ENCODE peak calls at places on chromosomes 2 and 18, in seven cellular contexts. A, V, Q, R, F, N and S are unnamed samples.

GRCh38 chr18:73462092-73462491 is 594.3 kb upstream of the NETO1 start:
- DNase-seq in A (peak; percentile 92), V (no peak), Q (no peak), R (no peak), F (no peak), N (no peak), S (no peak)

GRCh38 chr2:127901339-127902072 is 15.8 kb upstream of the AMMECR1L start:
- DNase-seq in A (peak; percentile 30), V (no peak), Q (no peak), R (no peak), F (no peak), N (no peak), S (no peak)

GRCh38 chr2:188600536-188601210 is 309.0 kb downstream of the GULP1 start:
- DNase-seq in A (peak; percentile 82), V (no peak), Q (no peak), R (no peak), F (no peak), N (no peak), S (peak; percentile 67)

GRCh38 chr2:176111891-176112374 is 4.6 kb upstream of the HOXD10 start:
- DNase-seq in A (no peak), V (no peak), Q (no peak), R (no peak), F (no peak), N (peak; percentile 31), S (no peak)

GRCh38 chr2:16671760-16672159 is 6.1 kb upstream of the CYRIA start:
- DNase-seq in A (peak; percentile 27), V (no peak), Q (no peak), R (no peak), F (no peak), N (no peak), S (no peak)

GRCh38 chr2:176177580-176178270 is 10.7 kb upstream of the HOXD1 start:
- DNase-seq in A (no peak), V (peak; percentile 52), Q (no peak), R (no peak), F (no peak), N (peak; percentile 67), S (no peak)

GRCh38 chr2:119820275-119820674 is 60.6 kb downstream of the PTPN4 start:
- DNase-seq in A (peak; percentile 82), V (peak; percentile 70), Q (no peak), R (no peak), F (no peak), N (no peak), S (peak; percentile 88)

GRCh38 chr18:6731197-6731596 is 1.7 kb downstream of the ARHGAP28 start:
- DNase-seq in A (peak; percentile 94), V (peak; percentile 37), Q (no peak), R (no peak), F (no peak), N (no peak), S (peak; percentile 61)

GRCh38 chr2:37337636-37338280 is 6.7 kb upstream of the QPCT start:
- DNase-seq in A (peak; percentile 13), V (no peak), Q (no peak), R (no peak), F (peak; percentile 81), N (no peak), S (no peak)

GRCh38 chr2:98757904-98758421 is 27.0 kb upstream of the MGAT4A start:
- DNase-seq in A (peak; percentile 79), V (no peak), Q (no peak), R (no peak), F (peak; percentile 79), N (no peak), S (no peak)

GRCh38 chr2:135258193-135258592 is 206.1 kb downstream of the RAB3GAP1 start:
- DNase-seq in A (no peak), V (peak; percentile 25), Q (no peak), R (no peak), F (no peak), N (no peak), S (no peak)

GRCh38 chr2:113273031-113273551 is 5.6 kb downstream of the PAX8 start:
- DNase-seq in A (peak; percentile 47), V (peak; percentile 80), Q (no peak), R (peak; percentile 36), F (no peak), N (peak; percentile 78), S (peak; percentile 63)

GRCh38 chr18:75544496-75544895 is 117.0 kb upstream of the SMIM21 start:
- DNase-seq in A (peak; percentile 59), V (no peak), Q (no peak), R (no peak), F (no peak), N (no peak), S (peak; percentile 26)

GRCh38 chr2:152504618-152505017 is 169.6 kb downstream of the FMNL2 start:
- DNase-seq in A (peak; percentile 76), V (peak; percentile 38), Q (no peak), R (no peak), F (peak; percentile 83), N (no peak), S (peak; percentile 48)

GRCh38 chr2:215921884-215922283 is 91.5 kb downstream of the MREG start:
- DNase-seq in A (peak; percentile 96), V (peak; percentile 40), Q (no peak), R (no peak), F (no peak), N (no peak), S (peak; percentile 81)

GRCh38 chr2:8477511-8478132 is 204.2 kb upstream of the ID2 start:
- DNase-seq in A (no peak), V (no peak), Q (no peak), R (no peak), F (no peak), N (no peak), S (no peak)

GRCh38 chr2:107681946-107682345 is 144.7 kb upstream of the RGPD4 start:
- DNase-seq in A (no peak), V (peak; percentile 28), Q (no peak), R (no peak), F (no peak), N (peak; percentile 39), S (no peak)

GRCh38 chr2:198374375-198375072 is 570.1 kb downstream of the PLCL1 start:
- DNase-seq in A (peak; percentile 70), V (peak; percentile 77), Q (peak; percentile 5), R (peak; percentile 62), F (peak; percentile 26), N (peak; percentile 43), S (peak; percentile 40)

GRCh38 chr18:39749154-39749553 is 2183.6 kb upstream of the CELF4 start:
- DNase-seq in A (no peak), V (no peak), Q (no peak), R (no peak), F (peak; percentile 90), N (no peak), S (no peak)

GRCh38 chr18:79509536-79509930 is 113.8 kb downstream of the NFATC1 start:
- DNase-seq in A (no peak), V (no peak), Q (no peak), R (no peak), F (no peak), N (no peak), S (no peak)

GRCh38 chr2:239444626-239445625 is 44.1 kb upstream of the HDAC4 start:
- DNase-seq in A (no peak), V (no peak), Q (no peak), R (no peak), F (no peak), N (no peak), S (no peak)

GRCh38 chr2:30826916-30827315 is 19.7 kb upstream of the CAPN13 start:
- DNase-seq in A (no peak), V (no peak), Q (no peak), R (no peak), F (no peak), N (no peak), S (no peak)

GRCh38 chr2:171706152-171706803 is 19.0 kb downstream of the DYNC1I2 start:
- DNase-seq in A (peak; percentile 46), V (no peak), Q (no peak), R (no peak), F (no peak), N (no peak), S (peak; percentile 32)

GRCh38 chr18:36544036-36544725 is 246.7 kb downstream of the FHOD3 start:
- DNase-seq in A (no peak), V (no peak), Q (no peak), R (no peak), F (no peak), N (no peak), S (no peak)

DNA sequence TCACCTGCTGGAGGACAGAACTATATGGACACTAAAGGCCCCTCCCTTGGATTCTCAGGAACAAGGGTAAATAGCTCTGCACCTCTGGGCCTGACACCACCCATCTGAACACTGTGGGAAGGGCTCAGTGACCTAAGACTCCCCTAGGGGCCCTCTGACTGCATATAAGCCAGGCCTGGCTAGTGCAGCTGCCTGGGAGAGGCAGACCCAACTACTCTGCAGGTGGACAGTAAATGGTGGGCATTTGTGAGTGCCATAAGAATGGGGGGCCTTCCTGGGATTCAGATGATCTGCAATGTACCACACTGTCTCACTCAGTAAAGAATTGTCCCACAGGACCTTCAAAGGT is 11.2 kb upstream of the WIPF1 start:
- DNase-seq in A (no peak), V (no peak), Q (no peak), R (no peak), F (no peak), N (no peak), S (no peak)
- H3K9ac ChIP-seq in A (no peak overlapping the region), V (no peak overlapping the region), Q (no peak overlapping the region), R (no peak overlapping the region), F (no peak overlapping the region), N (no peak overlapping the region), S (no peak overlapping the region)

GRCh38 chr2:191199929-191200328 is 45.3 kb upstream of the MYO1B start:
- DNase-seq in A (no peak), V (no peak), Q (no peak), R (no peak), F (no peak), N (no peak), S (no peak)
- H4K8ac ChIP-seq in A (no peak overlapping the region), V (no peak overlapping the region), Q (no peak overlapping the region), R (no peak overlapping the region), F (no peak overlapping the region), N (no peak overlapping the region), S (no peak overlapping the region)

DNA sequence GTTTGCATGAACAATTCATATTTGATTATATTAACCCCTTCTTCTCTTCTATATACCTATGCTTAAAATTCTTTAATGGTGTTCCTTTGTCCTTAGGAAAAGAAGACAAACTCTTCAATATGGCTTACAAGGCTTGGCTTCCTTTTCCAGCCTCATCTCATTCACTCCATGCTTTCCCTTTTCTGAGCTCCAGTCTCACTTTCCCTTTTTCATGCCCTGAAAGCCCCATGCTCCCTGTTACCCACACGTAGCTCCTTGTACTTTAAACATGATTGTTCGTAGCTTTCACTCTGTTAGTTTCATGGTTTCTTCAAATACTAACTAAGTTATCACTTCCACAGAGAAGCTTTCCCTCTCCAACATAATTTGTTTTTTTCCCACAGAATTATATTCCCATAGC is 161.3 kb downstream of the UBE2E3 start:
- DNase-seq in A (no peak), V (no peak), Q (no peak), R (no peak), F (no peak), N (no peak), S (no peak)
- H2BK120ac ChIP-seq in A (no peak overlapping the region), V (no peak overlapping the region), Q (no peak overlapping the region), R (no peak overlapping the region), F (no peak overlapping the region), N (no peak overlapping the region), S (no peak overlapping the region)

DNA sequence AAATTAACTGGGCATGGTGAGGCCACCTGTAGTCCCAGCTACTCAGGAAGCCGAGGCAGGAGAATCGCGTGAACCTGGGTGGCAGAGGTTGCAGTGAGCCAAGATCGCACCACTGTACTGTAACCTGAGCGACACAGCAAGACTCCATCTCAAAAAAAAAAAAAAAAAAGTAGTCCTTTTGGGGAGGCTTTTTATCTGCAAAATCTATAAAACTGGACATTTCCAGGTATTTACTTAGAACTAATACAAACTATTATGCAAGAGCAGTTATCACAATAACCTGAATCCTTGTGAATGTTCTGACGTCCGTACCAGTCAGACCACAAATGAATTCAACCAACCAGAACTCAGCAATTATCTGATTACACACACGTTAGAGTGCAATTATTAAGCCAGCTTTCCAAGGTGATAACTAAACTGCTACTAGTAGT is 8.8 kb upstream of the RAPH1 start:
- DNase-seq in A (no peak), V (no peak), Q (no peak), R (no peak), F (no peak), N (no peak), S (no peak)
- H3K9ac ChIP-seq in A (no peak overlapping the region), V (no peak overlapping the region), Q (no peak overlapping the region), R (no peak overlapping the region), F (no peak overlapping the region), N (no peak overlapping the region), S (no peak overlapping the region)